ENCODE peak calls at places on chromosomes 1 and 21, in four cellular contexts. F, B, N and Q are unnamed samples.

GRCh38 chr1:25544243-25544764 is 898 bp downstream of the LDLRAP1 start:
- DNase-seq in B (no peak), N (no peak), F (no peak), Q (no peak)

GRCh38 chr1:19737413-19737812 is 62.3 kb downstream of the TMCO4 start:
- DNase-seq in N (peak; percentile 72), F (no peak), B (peak; percentile 45), Q (no peak)

GRCh38 chr21:40043866-40044265 is 176.6 kb downstream of the PCP4 start:
- DNase-seq in B (no peak), N (no peak), F (no peak), Q (no peak)

GRCh38 chr1:150912623-150913022 is 13.5 kb upstream of the SETDB1 start:
- DNase-seq in B (no peak), N (no peak), F (no peak), Q (no peak)

GRCh38 chr21:37292041-37292440 is 24.9 kb upstream of the VPS26C start:
- DNase-seq in B (no peak), N (no peak), F (no peak), Q (no peak)

GRCh38 chr1:55604194-55604593 is 389.0 kb upstream of the USP24 start:
- DNase-seq in N (no peak), B (no peak), F (no peak), Q (no peak)

GRCh38 chr1:1990222-1990621 is 13.4 kb downstream of the CFAP74 start:
- DNase-seq in F (no peak), N (no peak), B (no peak), Q (no peak)

GRCh38 chr1:21931171-21932093 is 5.7 kb downstream of the HSPG2 start:
- DNase-seq in B (no peak), F (peak; percentile 94), N (peak; percentile 55), Q (no peak)

GRCh38 chr1:16342331-16343062 is 9.8 kb downstream of the FBXO42 start:
- DNase-seq in B (no peak), N (no peak), F (peak; percentile 21), Q (no peak)

GRCh38 chr1:58764294-58764978 is 19.4 kb downstream of the JUN start:
- DNase-seq in N (no peak), B (no peak), F (no peak), Q (no peak)

GRCh38 chr1:100267284-100267683 is 1.3 kb downstream of the RTCA start:
- DNase-seq in F (no peak), N (no peak), B (no peak), Q (no peak)

GRCh38 chr21:35508389-35508888 is 459.3 kb upstream of the RUNX1 start:
- DNase-seq in N (no peak), B (no peak), F (no peak), Q (no peak)

GRCh38 chr1:230824571-230825060 is 43.7 kb downstream of the C1orf198 start:
- DNase-seq in N (no peak), B (no peak), F (no peak), Q (no peak)

GRCh38 chr21:29443398-29444010 is 144.8 kb downstream of the BACH1 start:
- DNase-seq in N (no peak), B (no peak), F (no peak), Q (no peak)

GRCh38 chr1:233289676-233290075 is 5.8 kb downstream of the PCNX2 start:
- DNase-seq in B (no peak), N (no peak), F (no peak), Q (no peak)

GRCh38 chr1:59739111-59739510 is 75.6 kb upstream of the HOOK1 start:
- DNase-seq in N (no peak), F (no peak), B (no peak), Q (no peak)

GRCh38 chr1:207519505-207520399 is 23.8 kb downstream of the CR1 start:
- DNase-seq in B (no peak), N (no peak), F (no peak), Q (no peak)

GRCh38 chr1:11720523-11720922 is 15.4 kb upstream of the AGTRAP start:
- DNase-seq in N (no peak), F (no peak), B (no peak), Q (no peak)

GRCh38 chr21:36320421-36321324 is 676 bp downstream of the MORC3 start:
- DNase-seq in F (peak; percentile 84), N (peak; percentile 75), B (peak; percentile 84), Q (no peak)

GRCh38 chr1:83909687-83910086 is 89.2 kb downstream of the TTLL7 start:
- DNase-seq in N (no peak), F (no peak), B (no peak), Q (no peak)
- TF ChIP-seq CTCF in N (no peak), F (no peak), B (no peak), Q (no peak)

GRCh38 chr1:182054698-182055326 is 6.7 kb downstream of the ZNF648 start:
- DNase-seq in B (peak; percentile 58), N (peak; percentile 36), F (no peak), Q (peak; percentile 46)
- TF ChIP-seq CTCF in B (no peak), N (peak; percentile 62), F (peak; percentile 44), Q (peak; percentile 93)

DNA sequence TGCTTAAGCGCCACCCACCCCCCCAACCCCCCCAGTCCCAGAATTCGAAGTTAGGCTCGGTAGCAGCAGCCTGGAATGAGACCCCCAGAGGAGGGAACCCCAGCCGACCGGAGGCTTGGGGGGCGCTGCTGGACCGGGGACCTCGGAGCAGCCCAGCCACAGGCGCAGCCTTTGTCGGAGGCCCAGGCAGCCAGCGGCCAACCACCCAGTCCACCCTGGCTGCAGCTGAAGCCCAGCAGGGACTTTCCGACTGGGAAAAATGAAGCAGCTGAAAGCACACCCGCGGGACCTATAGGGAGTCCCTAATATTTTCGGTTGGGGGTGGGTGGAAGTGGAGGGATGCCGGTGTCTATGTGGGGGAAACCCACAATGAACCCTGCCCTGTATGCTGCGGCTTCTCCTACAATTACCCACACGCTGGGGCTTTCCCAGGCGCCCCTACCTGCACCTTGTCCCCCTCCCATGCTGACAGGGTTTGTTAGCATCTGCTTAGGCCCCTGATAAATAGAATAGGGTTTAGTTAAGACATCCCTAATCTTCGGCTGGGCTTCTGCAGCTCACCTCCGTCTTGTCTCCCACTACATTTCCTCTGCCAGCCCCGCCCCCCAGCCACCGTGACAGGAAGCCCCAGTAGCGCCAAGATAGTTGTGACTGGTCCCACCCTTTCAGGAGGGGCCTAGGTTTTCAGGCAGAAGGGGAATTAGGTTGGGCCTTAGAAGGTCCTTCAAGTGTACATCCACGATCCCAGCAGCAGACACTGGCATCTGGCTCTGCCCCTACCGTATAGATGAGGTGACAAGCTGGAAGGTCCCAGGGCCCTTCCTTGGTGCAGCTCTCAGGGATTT is 838 bp downstream of the CCDC28B start:
- DNase-seq in F (peak; percentile 87), B (peak; percentile 68), N (no peak), Q (no peak)
- TF ChIP-seq CTCF in F (no peak), B (no peak), N (no peak), Q (no peak)

DNA sequence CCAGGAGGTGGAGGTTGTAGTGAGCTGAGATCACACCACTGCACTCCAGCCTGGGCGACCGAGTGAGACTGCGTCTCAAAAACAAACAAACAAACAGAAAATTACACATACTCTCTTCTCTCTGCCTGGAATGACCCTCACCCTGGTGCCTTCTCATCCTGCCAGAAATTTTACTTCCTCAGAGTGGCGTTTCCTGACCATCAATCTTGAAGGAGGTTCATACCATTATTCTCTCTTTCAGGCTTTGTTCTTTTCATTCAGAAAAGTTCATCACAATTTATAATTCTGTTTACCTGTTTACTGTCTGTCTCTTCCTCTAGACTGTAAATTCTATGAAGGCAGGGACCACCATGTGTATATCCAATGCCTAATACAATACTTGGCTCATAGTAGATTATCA is 79.3 kb downstream of the RPS6KA1 start:
- DNase-seq in N (no peak), B (no peak), F (no peak), Q (no peak)
- TF ChIP-seq CTCF in N (no peak), B (no peak), F (no peak), Q (no peak)